ENCODE peak calls at places on chromosomes 6 and 20, in five cellular contexts. One of them, this sample, is unnamed.

GRCh38 chr20:60952861-60953260 is 299.2 kb upstream of the CDH4 start:
- DNase-seq in CD8-positive, alpha-beta T cell: no peak
- DNase-seq in heart right ventricle: no peak
- DNase-seq in upper lobe of left lung: no peak
- DNase-seq in GM23248: no peak
- DNase-seq in this sample: no peak

GRCh38 chr6:168385380-168385779 is 55.6 kb upstream of the SMOC2 start:
- DNase-seq in CD8-positive, alpha-beta T cell: no peak
- DNase-seq in heart right ventricle: no peak
- DNase-seq in upper lobe of left lung: no peak
- DNase-seq in GM23248: no peak
- DNase-seq in this sample: peak; percentile 63

GRCh38 chr20:36624068-36624813 is 18.7 kb downstream of the RAB5IF start:
- DNase-seq in CD8-positive, alpha-beta T cell: no peak
- DNase-seq in heart right ventricle: no peak
- DNase-seq in upper lobe of left lung: no peak
- DNase-seq in GM23248: no peak
- DNase-seq in this sample: peak; percentile 42

GRCh38 chr6:113352029-113352801 is 504.9 kb upstream of the MARCKS start:
- DNase-seq in CD8-positive, alpha-beta T cell: no peak
- DNase-seq in heart right ventricle: no peak
- DNase-seq in upper lobe of left lung: no peak
- DNase-seq in GM23248: peak; percentile 85
- DNase-seq in this sample: no peak

GRCh38 chr20:51120438-51120837 is 97.5 kb upstream of the KCNG1 start:
- DNase-seq in CD8-positive, alpha-beta T cell: no peak
- DNase-seq in heart right ventricle: no peak
- DNase-seq in upper lobe of left lung: no peak
- DNase-seq in GM23248: no peak
- DNase-seq in this sample: no peak

GRCh38 chr20:10609726-10610125 is 64.1 kb downstream of the JAG1 start:
- DNase-seq in CD8-positive, alpha-beta T cell: no peak
- DNase-seq in heart right ventricle: no peak
- DNase-seq in upper lobe of left lung: no peak
- DNase-seq in GM23248: peak; percentile 48
- DNase-seq in this sample: no peak

GRCh38 chr20:10716855-10717254 is 43.1 kb upstream of the JAG1 start:
- DNase-seq in CD8-positive, alpha-beta T cell: no peak
- DNase-seq in heart right ventricle: no peak
- DNase-seq in upper lobe of left lung: no peak
- DNase-seq in GM23248: no peak
- DNase-seq in this sample: no peak

GRCh38 chr20:60481051-60481741 is 523.0 kb downstream of the CDH26 start:
- DNase-seq in CD8-positive, alpha-beta T cell: no peak
- DNase-seq in heart right ventricle: peak; percentile 50
- DNase-seq in upper lobe of left lung: no peak
- DNase-seq in GM23248: peak; percentile 15
- DNase-seq in this sample: no peak

GRCh38 chr6:112443118-112443641 is 96.0 kb downstream of the RFPL4B start:
- DNase-seq in CD8-positive, alpha-beta T cell: no peak
- DNase-seq in heart right ventricle: no peak
- DNase-seq in upper lobe of left lung: no peak
- DNase-seq in GM23248: peak; percentile 10
- DNase-seq in this sample: no peak

GRCh38 chr6:142648526-142648925 is 296.4 kb downstream of the HIVEP2 start:
- DNase-seq in CD8-positive, alpha-beta T cell: no peak
- DNase-seq in heart right ventricle: no peak
- DNase-seq in upper lobe of left lung: no peak
- DNase-seq in GM23248: no peak
- DNase-seq in this sample: no peak

GRCh38 chr20:9617940-9618339 is 103.5 kb downstream of the LAMP5 start:
- DNase-seq in CD8-positive, alpha-beta T cell: no peak
- DNase-seq in heart right ventricle: no peak
- DNase-seq in upper lobe of left lung: no peak
- DNase-seq in GM23248: peak; percentile 43
- DNase-seq in this sample: no peak

GRCh38 chr6:155324993-155325392 is 10.7 kb upstream of the TFB1M start:
- DNase-seq in CD8-positive, alpha-beta T cell: no peak
- DNase-seq in heart right ventricle: no peak
- DNase-seq in upper lobe of left lung: no peak
- DNase-seq in GM23248: no peak
- DNase-seq in this sample: no peak

GRCh38 chr6:114739656-114740055 is 396.8 kb upstream of the HS3ST5 start:
- DNase-seq in CD8-positive, alpha-beta T cell: no peak
- DNase-seq in heart right ventricle: no peak
- DNase-seq in upper lobe of left lung: no peak
- DNase-seq in GM23248: no peak
- DNase-seq in this sample: no peak

GRCh38 chr20:57092112-57092899 is 174.1 kb downstream of the BMP7 start:
- DNase-seq in CD8-positive, alpha-beta T cell: peak; percentile 17
- DNase-seq in heart right ventricle: peak; percentile 65
- DNase-seq in upper lobe of left lung: peak; percentile 90
- DNase-seq in GM23248: peak; percentile 77
- DNase-seq in this sample: no peak

GRCh38 chr20:58014628-58015315 is 213.7 kb downstream of the ANKRD60 start:
- DNase-seq in CD8-positive, alpha-beta T cell: no peak
- DNase-seq in heart right ventricle: no peak
- DNase-seq in upper lobe of left lung: no peak
- DNase-seq in GM23248: no peak
- DNase-seq in this sample: peak; percentile 13

GRCh38 chr20:62885808-62886708 is 24.4 kb upstream of the TCFL5 start:
- DNase-seq in CD8-positive, alpha-beta T cell: no peak
- DNase-seq in heart right ventricle: no peak
- DNase-seq in upper lobe of left lung: no peak
- DNase-seq in GM23248: no peak
- DNase-seq in this sample: no peak

GRCh38 chr6:39362487-39362865 is 40.0 kb upstream of the KCNK16 start:
- DNase-seq in CD8-positive, alpha-beta T cell: no peak
- DNase-seq in heart right ventricle: no peak
- DNase-seq in upper lobe of left lung: no peak
- DNase-seq in GM23248: peak; percentile 70
- DNase-seq in this sample: no peak

GRCh38 chr6:33082702-33083101 is 6.9 kb downstream of the HLA-DPB1 start:
- DNase-seq in CD8-positive, alpha-beta T cell: no peak
- DNase-seq in heart right ventricle: no peak
- DNase-seq in upper lobe of left lung: no peak
- DNase-seq in GM23248: peak; percentile 67
- DNase-seq in this sample: no peak

GRCh38 chr6:36786055-36786675 is 53.1 kb downstream of the CPNE5 start:
- DNase-seq in CD8-positive, alpha-beta T cell: no peak
- DNase-seq in heart right ventricle: no peak
- DNase-seq in upper lobe of left lung: no peak
- DNase-seq in GM23248: no peak
- DNase-seq in this sample: no peak

GRCh38 chr20:19735446-19735845 is 22.6 kb upstream of the RIN2 start:
- DNase-seq in CD8-positive, alpha-beta T cell: no peak
- DNase-seq in heart right ventricle: peak; percentile 65
- DNase-seq in upper lobe of left lung: no peak
- DNase-seq in GM23248: peak; percentile 97
- DNase-seq in this sample: peak; percentile 52

GRCh38 chr6:153038378-153038777 is 35.9 kb upstream of the MTRF1L start:
- DNase-seq in CD8-positive, alpha-beta T cell: no peak
- DNase-seq in heart right ventricle: no peak
- DNase-seq in upper lobe of left lung: no peak
- DNase-seq in GM23248: peak; percentile 84
- DNase-seq in this sample: no peak

GRCh38 chr6:25896252-25896651 is 22.2 kb upstream of the SLC17A3 start:
- DNase-seq in CD8-positive, alpha-beta T cell: no peak
- DNase-seq in heart right ventricle: no peak
- DNase-seq in upper lobe of left lung: no peak
- DNase-seq in GM23248: no peak
- DNase-seq in this sample: no peak

GRCh38 chr6:11974089-11974488 is 38.0 kb upstream of the HIVEP1 start:
- DNase-seq in CD8-positive, alpha-beta T cell: no peak
- DNase-seq in heart right ventricle: no peak
- DNase-seq in upper lobe of left lung: no peak
- DNase-seq in GM23248: peak; percentile 57
- DNase-seq in this sample: no peak

GRCh38 chr20:55522296-55522815 is 483.0 kb downstream of the CBLN4 start:
- DNase-seq in CD8-positive, alpha-beta T cell: no peak
- DNase-seq in heart right ventricle: no peak
- DNase-seq in upper lobe of left lung: no peak
- DNase-seq in GM23248: no peak
- DNase-seq in this sample: no peak

GRCh38 chr20:24485981-24486380 is 16.6 kb downstream of the SYNDIG1 start:
- DNase-seq in CD8-positive, alpha-beta T cell: no peak
- DNase-seq in heart right ventricle: no peak
- DNase-seq in upper lobe of left lung: no peak
- DNase-seq in GM23248: no peak
- DNase-seq in this sample: no peak

GRCh38 chr6:145924600-145924999 is 39.6 kb downstream of the SHPRH start:
- DNase-seq in CD8-positive, alpha-beta T cell: no peak
- DNase-seq in heart right ventricle: no peak
- DNase-seq in upper lobe of left lung: no peak
- DNase-seq in GM23248: no peak
- DNase-seq in this sample: no peak

GRCh38 chr6:20534906-20535305 is 649 bp downstream of the CDKAL1 start:
- DNase-seq in CD8-positive, alpha-beta T cell: no peak
- DNase-seq in heart right ventricle: no peak
- DNase-seq in upper lobe of left lung: no peak
- DNase-seq in GM23248: peak; percentile 36
- DNase-seq in this sample: no peak

GRCh38 chr6:4928426-4928825 is 75.4 kb downstream of the RPP40 start:
- DNase-seq in CD8-positive, alpha-beta T cell: no peak
- DNase-seq in heart right ventricle: no peak
- DNase-seq in upper lobe of left lung: no peak
- DNase-seq in GM23248: peak; percentile 52
- DNase-seq in this sample: no peak

GRCh38 chr6:170497845-170498281 is 55.2 kb downstream of the PSMB1 start:
- DNase-seq in CD8-positive, alpha-beta T cell: no peak
- DNase-seq in heart right ventricle: no peak
- DNase-seq in upper lobe of left lung: no peak
- DNase-seq in GM23248: peak; percentile 18
- DNase-seq in this sample: no peak

GRCh38 chr20:37556538-37556937 is 28.9 kb upstream of the BLCAP start:
- DNase-seq in CD8-positive, alpha-beta T cell: no peak
- DNase-seq in heart right ventricle: no peak
- DNase-seq in upper lobe of left lung: no peak
- DNase-seq in GM23248: no peak
- DNase-seq in this sample: no peak

GRCh38 chr20:34472246-34472925 is 43.8 kb upstream of the DYNLRB1 start:
- DNase-seq in CD8-positive, alpha-beta T cell: no peak
- DNase-seq in heart right ventricle: no peak
- DNase-seq in upper lobe of left lung: no peak
- DNase-seq in GM23248: peak; percentile 85
- DNase-seq in this sample: no peak

GRCh38 chr6:25050356-25050755 is 114.6 kb upstream of the RIPOR2 start:
- DNase-seq in CD8-positive, alpha-beta T cell: no peak
- DNase-seq in heart right ventricle: no peak
- DNase-seq in upper lobe of left lung: no peak
- DNase-seq in GM23248: peak; percentile 65
- DNase-seq in this sample: no peak

GRCh38 chr6:165985926-165986646 is 181.6 kb downstream of the TBXT start:
- DNase-seq in CD8-positive, alpha-beta T cell: no peak
- DNase-seq in heart right ventricle: no peak
- DNase-seq in upper lobe of left lung: no peak
- DNase-seq in GM23248: no peak
- DNase-seq in this sample: no peak

GRCh38 chr6:7115452-7116223 is 7.9 kb downstream of the RREB1 start:
- DNase-seq in CD8-positive, alpha-beta T cell: no peak
- DNase-seq in heart right ventricle: no peak
- DNase-seq in upper lobe of left lung: no peak
- DNase-seq in GM23248: peak; percentile 47
- DNase-seq in this sample: no peak

GRCh38 chr6:7119272-7119801 is 11.6 kb downstream of the RREB1 start:
- DNase-seq in CD8-positive, alpha-beta T cell: no peak
- DNase-seq in heart right ventricle: no peak
- DNase-seq in upper lobe of left lung: no peak
- DNase-seq in GM23248: no peak
- DNase-seq in this sample: no peak

GRCh38 chr6:7112741-7113313 is 5.1 kb downstream of the RREB1 start:
- DNase-seq in CD8-positive, alpha-beta T cell: peak; percentile 26
- DNase-seq in heart right ventricle: peak; percentile 30
- DNase-seq in upper lobe of left lung: no peak
- DNase-seq in GM23248: peak; percentile 68
- DNase-seq in this sample: no peak

GRCh38 chr6:7111095-7111690 is 3.4 kb downstream of the RREB1 start:
- DNase-seq in CD8-positive, alpha-beta T cell: no peak
- DNase-seq in heart right ventricle: no peak
- DNase-seq in upper lobe of left lung: no peak
- DNase-seq in GM23248: no peak
- DNase-seq in this sample: no peak

GRCh38 chr6:7114744-7115451 is 7.1 kb downstream of the RREB1 start:
- DNase-seq in CD8-positive, alpha-beta T cell: no peak
- DNase-seq in heart right ventricle: no peak
- DNase-seq in upper lobe of left lung: no peak
- DNase-seq in GM23248: no peak
- DNase-seq in this sample: no peak
- H3K4me3 ChIP-seq in CD8-positive, alpha-beta T cell: no peak overlapping the region
- H3K4me3 ChIP-seq in heart right ventricle: no peak overlapping the region
- H3K4me3 ChIP-seq in upper lobe of left lung: no peak overlapping the region
- H3K4me3 ChIP-seq in GM23248: no peak overlapping the region
- H3K4me3 ChIP-seq in this sample: no peak overlapping the region

GRCh38 chr6:163321717-163322116 is 92.8 kb upstream of the QKI start:
- DNase-seq in CD8-positive, alpha-beta T cell: no peak
- DNase-seq in heart right ventricle: no peak
- DNase-seq in upper lobe of left lung: no peak
- DNase-seq in GM23248: no peak
- DNase-seq in this sample: no peak
- H3K27me3 ChIP-seq in CD8-positive, alpha-beta T cell: no peaks in the 10 kb centered on the region
- H3K27me3 ChIP-seq in heart right ventricle: no peaks in the 10 kb centered on the region
- H3K27me3 ChIP-seq in upper lobe of left lung: no peaks in the 10 kb centered on the region
- H3K27me3 ChIP-seq in GM23248: no peaks in the 10 kb centered on the region
- H3K27me3 ChIP-seq in this sample: no peaks in the 10 kb centered on the region

GRCh38 chr20:44217342-44218092 is 6.9 kb upstream of the OSER1 start:
- DNase-seq in CD8-positive, alpha-beta T cell: peak; percentile 56
- DNase-seq in heart right ventricle: peak; percentile 52
- DNase-seq in upper lobe of left lung: no peak
- DNase-seq in GM23248: peak; percentile 80
- DNase-seq in this sample: peak; percentile 51
- H3K4me3 ChIP-seq in CD8-positive, alpha-beta T cell: peak overlapping the region; percentile 47
- H3K4me3 ChIP-seq in heart right ventricle: no peak overlapping the region
- H3K4me3 ChIP-seq in upper lobe of left lung: peak overlapping the region; percentile 16
- H3K4me3 ChIP-seq in GM23248: no peak overlapping the region
- H3K4me3 ChIP-seq in this sample: no peak overlapping the region

GRCh38 chr6:89133981-89134380 is 11.9 kb upstream of the PM20D2 start:
- DNase-seq in CD8-positive, alpha-beta T cell: no peak
- DNase-seq in heart right ventricle: no peak
- DNase-seq in upper lobe of left lung: no peak
- DNase-seq in GM23248: no peak
- DNase-seq in this sample: no peak
- H3K27me3 ChIP-seq in CD8-positive, alpha-beta T cell: no peaks in the 10 kb centered on the region
- H3K27me3 ChIP-seq in heart right ventricle: no peaks in the 10 kb centered on the region
- H3K27me3 ChIP-seq in upper lobe of left lung: no peaks in the 10 kb centered on the region
- H3K27me3 ChIP-seq in GM23248: no peaks in the 10 kb centered on the region
- H3K27me3 ChIP-seq in this sample: no peaks in the 10 kb centered on the region

GRCh38 chr6:132483779-132484679 is 28.9 kb downstream of the STX7 start:
- DNase-seq in CD8-positive, alpha-beta T cell: peak; percentile 12
- DNase-seq in heart right ventricle: no peak
- DNase-seq in upper lobe of left lung: no peak
- DNase-seq in GM23248: peak; percentile 80
- DNase-seq in this sample: no peak
- H3K4me3 ChIP-seq in CD8-positive, alpha-beta T cell: no peak overlapping the region
- H3K4me3 ChIP-seq in heart right ventricle: no peak overlapping the region
- H3K4me3 ChIP-seq in upper lobe of left lung: no peak overlapping the region
- H3K4me3 ChIP-seq in GM23248: no peak overlapping the region
- H3K4me3 ChIP-seq in this sample: no peak overlapping the region

This sample was measured in breast epithelium.